ENCODE peak calls at places on chromosome 12, in five cellular contexts. I, G, K, W and L are unnamed samples.

GRCh38 chr12:68423175-68423574 is 91.0 kb upstream of the MDM1 start:
- DNase-seq in G (no peak), I (no peak), W (no peak), K (no peak), L (no peak)

GRCh38 chr12:29581641-29582040 is 84.2 kb upstream of the OVCH1 start:
- DNase-seq in I (no peak), K (no peak), W (no peak), G (no peak), L (no peak)

GRCh38 chr12:14572401-14572800 is 4.7 kb upstream of the PLBD1 start:
- DNase-seq in G (no peak), I (no peak), K (no peak), W (no peak), L (no peak)

GRCh38 chr12:11812558-11813421 is 163.3 kb downstream of the ETV6 start:
- DNase-seq in K (no peak), I (no peak), W (peak), G (no peak), L (no peak)

GRCh38 chr12:74780458-74781241 is 243.0 kb downstream of the ATXN7L3B start:
- DNase-seq in I (no peak), G (no peak), K (peak), W (no peak), L (no peak)

GRCh38 chr12:108764540-108765288 is 33.4 kb upstream of the CORO1C start:
- DNase-seq in W (no peak), K (no peak), G (no peak), I (no peak), L (no peak)

GRCh38 chr12:28645436-28645835 is 455.2 kb downstream of the CCDC91 start:
- DNase-seq in I (no peak), W (no peak), K (no peak), G (peak), L (no peak)

GRCh38 chr12:122722347-122722746 is 5.7 kb upstream of the HCAR3 start:
- DNase-seq in K (no peak), W (no peak), I (no peak), G (no peak), L (no peak)

GRCh38 chr12:78293039-78293686 is 462.5 kb downstream of the NAV3 start:
- DNase-seq in I (no peak), W (no peak), K (no peak), G (no peak), L (no peak)

GRCh38 chr12:62248873-62249272 is 11.3 kb upstream of the USP15 start:
- DNase-seq in K (peak), I (no peak), G (no peak), W (no peak), L (peak)

GRCh38 chr12:43722621-43723020 is 36.0 kb downstream of the PUS7L start:
- DNase-seq in W (no peak), I (no peak), K (no peak), G (no peak), L (no peak)

GRCh38 chr12:44835641-44836379 is 40.3 kb downstream of the NELL2 start:
- DNase-seq in G (no peak), I (no peak), W (no peak), K (no peak), L (no peak)

GRCh38 chr12:114013601-114014345 is 47.6 kb upstream of the RBM19 start:
- DNase-seq in G (no peak), K (no peak), W (no peak), I (no peak), L (peak)

GRCh38 chr12:96522690-96523089 is 33.3 kb downstream of the CFAP54 start:
- DNase-seq in K (no peak), W (no peak), G (no peak), I (no peak), L (no peak)

GRCh38 chr12:27974735-27975221 is 2.2 kb upstream of the PTHLH start:
- DNase-seq in W (no peak), G (peak), I (no peak), K (no peak), L (no peak)